ENCODE peak calls at places on chromosomes 7 and 10, in five cellular contexts. E, C, W, S and J are unnamed samples.

GRCh38 chr10:824946-825345 is 106.6 kb downstream of the LARP4B start:
- DNase-seq in C (no peak), S (no peak), E (no peak), W (peak; percentile 34), J (no peak)

GRCh38 chr7:143381427-143382125 is 431 bp downstream of the ZYX start:
- DNase-seq in S (peak; percentile 78), W (peak; percentile 72), C (no peak), E (peak; percentile 43), J (peak; percentile 68)

GRCh38 chr10:60388709-60389241 is 900 bp downstream of the ANK3 start:
- DNase-seq in E (no peak), C (no peak), W (no peak), S (no peak), J (no peak)

GRCh38 chr7:123999698-124000097 is 33.2 kb downstream of the TMEM229A start:
- DNase-seq in W (no peak), C (no peak), E (no peak), S (no peak), J (no peak)

GRCh38 chr7:29457141-29457561 is 106.5 kb upstream of the PRR15 start:
- DNase-seq in C (no peak), S (no peak), E (peak; percentile 15), W (no peak), J (peak; percentile 50)

GRCh38 chr7:33457041-33457440 is 327.7 kb downstream of the BBS9 start:
- DNase-seq in C (no peak), E (no peak), S (peak; percentile 28), W (no peak), J (no peak)

GRCh38 chr10:110151467-110151866 is 55.9 kb upstream of the MXI1 start:
- DNase-seq in C (no peak), E (peak; percentile 22), W (peak; percentile 85), S (no peak), J (no peak)

GRCh38 chr7:69564454-69565417 is 33.5 kb upstream of the AUTS2 start:
- DNase-seq in W (peak; percentile 19), S (peak; percentile 22), C (no peak), E (no peak), J (peak; percentile 63)

GRCh38 chr10:44818721-44819127 is 92.4 kb upstream of the TMEM72 start:
- DNase-seq in W (no peak), C (no peak), E (no peak), S (peak; percentile 44), J (peak; percentile 55)

GRCh38 chr10:77474386-77474785 is 163.2 kb downstream of the KCNMA1 start:
- DNase-seq in W (no peak), S (no peak), C (no peak), E (no peak), J (no peak)

GRCh38 chr7:101068401-101068800 is 16.9 kb upstream of the TRIM56 start:
- DNase-seq in E (no peak), W (no peak), C (no peak), S (no peak), J (no peak)

GRCh38 chr7:118777308-118777707 is 552.8 kb downstream of the ANKRD7 start:
- DNase-seq in S (no peak), E (no peak), W (no peak), C (no peak), J (no peak)

GRCh38 chr7:1364068-1364905 is 95.0 kb downstream of the MICALL2 start:
- DNase-seq in C (no peak), S (no peak), E (no peak), W (no peak), J (no peak)

GRCh38 chr7:13532028-13532753 is 457.3 kb downstream of the ETV1 start:
- DNase-seq in S (no peak), E (no peak), C (no peak), W (no peak), J (no peak)

GRCh38 chr10:124696446-124697392 is 47.5 kb downstream of the FAM53B start:
- DNase-seq in E (no peak), W (no peak), C (no peak), S (no peak), J (no peak)

GRCh38 chr10:72694476-72695369 is 2.8 kb downstream of the MCU start:
- DNase-seq in C (no peak), E (no peak), S (no peak), W (peak; percentile 34), J (peak; percentile 67)

GRCh38 chr7:514651-515598 is 4.7 kb downstream of the PDGFA start:
- DNase-seq in C (no peak), E (peak; percentile 47), S (peak; percentile 36), W (no peak), J (no peak)

GRCh38 chr10:73094986-73095478 is 1.6 kb downstream of the P4HA1 start:
- DNase-seq in C (no peak), W (no peak), E (no peak), S (no peak), J (no peak)

GRCh38 chr10:80136134-80136571 is 3.6 kb downstream of the PLAC9 start:
- DNase-seq in C (no peak), S (peak; percentile 60), W (no peak), E (no peak), J (peak; percentile 96)

GRCh38 chr10:13046861-13047528 is 45.5 kb upstream of the CCDC3 start:
- DNase-seq in W (no peak), S (no peak), E (no peak), C (no peak), J (no peak)

GRCh38 chr7:103857435-103857834 is 132.0 kb downstream of the RELN start:
- DNase-seq in C (no peak), S (no peak), E (no peak), W (no peak), J (no peak)

GRCh38 chr10:117137911-117138642 is at the start of gene VAX1:
- DNase-seq in W (no peak), S (no peak), C (no peak), E (peak; percentile 54), J (no peak)

GRCh38 chr10:44466236-44466635 is 81.3 kb upstream of the CXCL12 start:
- DNase-seq in W (no peak), C (no peak), S (peak; percentile 23), E (no peak), J (peak; percentile 14)